ENCODE peak calls at places on chromosomes 13 and 19, in six cellular contexts. I, Y, K, J, F and E are unnamed samples.

GRCh38 chr13:98606296-98606695 is 29.4 kb upstream of the STK24 start:
- DNase-seq in K (no peak), I (no peak), F (no peak), J (no peak), Y (no peak), E (no peak)

GRCh38 chr19:42277821-42278809 is 9.1 kb downstream of the CIC start:
- DNase-seq in Y (peak; percentile 87), J (no peak), K (no peak), I (no peak), F (peak; percentile 71), E (no peak)

GRCh38 chr13:107450426-107450825 is 764.9 kb downstream of the LIG4 start:
- DNase-seq in J (no peak), I (no peak), Y (no peak), F (no peak), K (no peak), E (no peak)

GRCh38 chr13:38697628-38698333 is 10.9 kb downstream of the FREM2 start:
- DNase-seq in I (no peak), F (no peak), J (no peak), K (no peak), Y (no peak), E (no peak)

GRCh38 chr19:16198363-16198636 is 589 bp downstream of the AP1M1 start:
- DNase-seq in K (no peak), I (no peak), F (peak; percentile 11), J (no peak), Y (no peak), E (peak; percentile 27)

GRCh38 chr19:34436716-34437115 is 8.5 kb downstream of the UBA2 start:
- DNase-seq in I (no peak), K (no peak), F (peak; percentile 85), J (no peak), Y (no peak), E (no peak)

GRCh38 chr13:44816701-44817684 is 172.3 kb downstream of the NUFIP1 start:
- DNase-seq in Y (no peak), K (no peak), J (no peak), F (peak; percentile 19), I (no peak), E (no peak)

GRCh38 chr13:37869756-37870488 is at the start of gene TRPC4:
- DNase-seq in K (peak; percentile 49), J (peak; percentile 40), F (peak; percentile 22), I (peak; percentile 40), Y (no peak), E (peak; percentile 67)

GRCh38 chr19:29415507-29415906 is 110.3 kb upstream of the VSTM2B start:
- DNase-seq in Y (no peak), I (no peak), F (no peak), K (no peak), J (no peak), E (no peak)

GRCh38 chr19:40995355-40995754 is 4.3 kb downstream of the CYP2B6 start:
- DNase-seq in I (no peak), Y (no peak), J (no peak), F (no peak), K (no peak), E (no peak)

GRCh38 chr13:97125051-97125809 is 96.9 kb upstream of the MBNL2 start:
- DNase-seq in K (no peak), F (no peak), I (no peak), J (no peak), Y (peak; percentile 89), E (peak; percentile 58)

GRCh38 chr19:17496337-17496997 is 15.0 kb upstream of the PGLS start:
- DNase-seq in J (peak; percentile 66), F (peak; percentile 81), K (peak; percentile 43), Y (peak; percentile 93), I (peak; percentile 63), E (peak; percentile 84)

GRCh38 chr19:8245869-8246835 is 37.0 kb downstream of the CERS4 start:
- DNase-seq in F (no peak), Y (no peak), K (no peak), J (no peak), I (no peak), E (no peak)

GRCh38 chr19:52722062-52723005 is 12.5 kb downstream of the ZNF611 start:
- DNase-seq in Y (peak; percentile 14), I (no peak), F (peak; percentile 69), J (no peak), K (no peak), E (no peak)

GRCh38 chr19:55091955-55092354 is 16.3 kb downstream of the EPS8L1 start:
- DNase-seq in Y (no peak), J (peak; percentile 39), F (no peak), K (no peak), I (no peak), E (peak; percentile 85)
- TF ChIP-seq CTCF in Y (no peak), J (no peak), F (no peak), K (no peak), I (no peak), E (no peak)

GRCh38 chr13:33057019-33057785 is 41.0 kb downstream of the KL start:
- DNase-seq in K (no peak), F (peak; percentile 45), I (no peak), Y (no peak), J (no peak), E (peak; percentile 23)
- TF ChIP-seq CTCF in K (peak; percentile 56), F (peak; percentile 24), I (peak; percentile 62), Y (no peak), J (peak; percentile 57), E (peak; percentile 58)

GRCh38 chr19:33311326-33311682 is 9.0 kb upstream of the CEBPA start:
- DNase-seq in I (no peak), Y (peak; percentile 63), J (no peak), F (no peak), K (no peak), E (no peak)
- TF ChIP-seq CTCF in I (no peak), Y (no peak), J (peak; percentile 34), F (peak; percentile 6), K (peak; percentile 11), E (no peak)

GRCh38 chr13:21913010-21913409 is 242.1 kb downstream of the FGF9 start:
- DNase-seq in Y (no peak), I (no peak), F (no peak), K (no peak), J (no peak), E (peak; percentile 61)
- TF ChIP-seq CTCF in Y (no peak), I (no peak), F (no peak), K (peak; percentile 40), J (no peak), E (peak; percentile 59)

DNA sequence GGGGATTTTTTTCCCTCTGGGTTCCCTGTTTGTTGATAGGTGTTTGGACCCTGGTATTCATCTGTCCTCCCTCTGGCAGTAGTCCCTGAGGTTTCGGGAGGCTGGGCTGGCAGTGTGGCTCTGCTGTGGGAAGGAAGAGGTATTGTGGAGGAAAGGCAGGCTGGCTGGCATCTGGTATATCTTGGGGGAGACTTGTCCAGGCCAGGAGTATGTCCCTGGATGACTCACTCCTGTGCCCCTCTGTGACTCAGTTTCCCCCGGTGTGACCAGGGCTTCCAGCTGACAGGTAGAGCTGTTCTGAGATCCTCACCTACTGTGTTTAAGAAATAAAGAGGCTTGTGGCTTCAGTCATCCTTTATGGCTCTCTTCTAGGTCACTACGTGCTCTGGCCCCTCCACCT is 14.2 kb upstream of the ZNF492 start:
- DNase-seq in K (no peak), Y (peak; percentile 25), F (no peak), I (no peak), J (no peak), E (no peak)
- TF ChIP-seq CTCF in K (no peak), Y (no peak), F (no peak), I (no peak), J (no peak), E (no peak)

DNA sequence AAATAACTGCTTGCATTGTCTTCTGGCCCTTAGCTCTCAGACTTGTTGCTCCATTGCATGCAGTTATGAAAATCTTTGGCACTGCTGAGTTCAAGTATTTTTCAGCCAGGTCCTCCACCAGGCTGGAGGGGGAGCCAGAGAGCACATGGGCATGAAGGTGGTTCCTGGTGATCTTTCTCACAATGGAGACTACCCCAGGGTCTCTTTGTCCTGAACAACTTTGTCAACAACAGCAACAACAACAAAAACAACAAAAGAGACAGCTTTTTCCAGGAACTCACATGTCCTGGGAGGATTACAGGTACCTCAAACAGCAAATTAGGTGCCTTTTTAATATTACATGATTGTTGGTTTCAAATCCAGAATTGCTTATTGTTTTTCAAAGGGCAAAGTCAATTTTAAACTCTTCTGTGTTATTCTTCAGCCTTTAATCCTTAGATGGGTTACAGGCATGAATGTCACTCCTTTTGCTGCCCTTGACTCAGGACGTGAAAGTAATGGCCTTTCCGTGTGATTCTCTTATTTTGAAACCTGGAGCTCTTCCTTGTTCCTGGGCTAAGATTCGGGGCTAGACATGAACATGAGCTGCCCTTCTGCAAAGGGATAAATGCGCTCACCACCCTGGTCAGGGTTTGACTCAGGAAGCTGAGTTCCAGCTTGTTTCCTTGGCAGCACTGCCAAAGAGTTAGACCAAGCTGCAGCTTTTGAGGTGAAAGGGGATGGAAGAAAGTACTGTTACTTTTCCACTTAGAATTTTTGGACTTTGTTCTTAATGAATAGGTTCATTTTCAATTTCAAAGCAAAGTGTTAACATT is 1.8 kb downstream of the RGCC start:
- DNase-seq in Y (no peak), F (peak; percentile 63), I (peak; percentile 26), K (no peak), J (peak; percentile 3), E (no peak)
- TF ChIP-seq CTCF in Y (no peak), F (peak; percentile 78), I (peak; percentile 66), K (peak; percentile 44), J (peak; percentile 67), E (peak; percentile 35)

DNA sequence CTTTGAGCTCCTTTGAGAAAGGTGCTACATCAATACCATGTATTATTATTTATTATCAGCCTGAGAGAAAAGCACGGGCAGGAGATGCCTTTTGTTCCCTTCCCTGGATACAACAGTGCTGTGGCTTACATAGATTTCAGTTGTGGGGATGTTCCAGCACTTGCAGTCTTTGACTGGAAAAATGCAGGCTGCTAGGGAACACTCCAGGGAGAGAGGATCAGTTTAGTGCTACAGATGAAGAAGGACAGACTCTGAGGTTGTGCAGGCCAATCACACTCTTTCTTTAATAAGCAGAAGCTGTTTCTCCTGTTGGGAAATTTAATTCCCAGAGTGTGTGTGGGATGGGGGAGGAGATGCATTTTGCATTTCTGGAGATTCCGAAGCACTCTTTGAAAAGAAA is 94.5 kb upstream of the OBI1 start:
- DNase-seq in I (no peak), J (no peak), K (no peak), F (no peak), Y (no peak), E (no peak)
- TF ChIP-seq CTCF in I (no peak), J (no peak), K (no peak), F (no peak), Y (no peak), E (no peak)

DNA sequence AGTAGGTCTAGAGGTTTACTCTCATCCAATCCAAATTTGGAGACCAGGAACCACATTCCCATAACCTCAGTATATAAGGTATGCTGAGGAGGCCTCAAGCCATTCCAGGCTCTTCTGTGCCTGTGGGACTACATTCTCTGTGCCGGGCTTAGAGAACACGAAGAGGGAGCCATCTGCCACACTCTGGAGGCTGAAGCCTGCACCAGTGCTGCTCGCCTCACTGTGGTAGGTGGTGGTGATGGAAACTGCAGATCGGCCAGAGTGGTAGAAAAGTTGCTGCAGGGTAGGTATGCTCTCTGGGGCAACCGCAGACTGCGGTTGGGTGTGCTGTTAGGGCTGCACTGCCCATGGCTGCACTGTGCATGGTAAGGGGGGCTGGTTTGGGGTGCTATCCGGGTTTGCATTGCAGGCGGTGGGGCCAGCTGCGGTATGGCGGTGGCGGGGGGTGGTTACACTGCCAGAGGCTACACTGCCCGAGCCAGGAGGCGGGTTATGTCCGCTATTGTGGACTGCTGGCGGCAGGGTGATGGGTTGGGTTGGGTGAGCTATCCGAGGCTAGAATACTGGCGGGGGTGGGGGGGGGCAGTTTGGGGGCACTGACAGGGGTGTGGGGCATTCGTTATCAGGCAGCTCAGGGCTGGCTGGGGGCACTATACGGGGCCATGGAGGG is 145.0 kb downstream of the TNFRSF19 start:
- DNase-seq in I (no peak), F (no peak), K (no peak), J (no peak), Y (no peak), E (peak; percentile 47)
- TF ChIP-seq CTCF in I (no peak), F (no peak), K (no peak), J (no peak), Y (no peak), E (no peak)